ENCODE peak calls at places on chromosomes 13 and 19, in four cellular contexts. One of them, this sample, is unnamed.

GRCh38 chr19:3608079-3608641 is 1.5 kb upstream of the TBXA2R start:
- DNase-seq in GM12892: no peak
- DNase-seq in vagina: no peak
- DNase-seq in H1: no peak
- DNase-seq in this sample: no peak

GRCh38 chr19:39969266-39969665 is 1.7 kb upstream of the PSMC4 start:
- DNase-seq in GM12892: no peak
- DNase-seq in vagina: no peak
- DNase-seq in H1: no peak
- DNase-seq in this sample: no peak

GRCh38 chr13:23509781-23510543 is 60.2 kb upstream of the TNFRSF19 start:
- DNase-seq in GM12892: no peak
- DNase-seq in vagina: no peak
- DNase-seq in H1: no peak
- DNase-seq in this sample: no peak

GRCh38 chr13:100721885-100722512 is 47.4 kb upstream of the TMTC4 start:
- DNase-seq in GM12892: peak; percentile 10
- DNase-seq in vagina: no peak
- DNase-seq in H1: no peak
- DNase-seq in this sample: no peak

GRCh38 chr13:98976338-98976737 is 1.5 kb downstream of the DOCK9 start:
- DNase-seq in GM12892: no peak
- DNase-seq in vagina: no peak
- DNase-seq in H1: no peak
- DNase-seq in this sample: no peak

GRCh38 chr13:112887151-112887550 is 81.9 kb upstream of the MCF2L start:
- DNase-seq in GM12892: no peak
- DNase-seq in vagina: no peak
- DNase-seq in H1: no peak
- DNase-seq in this sample: no peak

GRCh38 chr19:33134571-33135041 is 2.7 kb downstream of the WDR88 start:
- DNase-seq in GM12892: no peak
- DNase-seq in vagina: no peak
- DNase-seq in H1: no peak
- DNase-seq in this sample: no peak

GRCh38 chr19:51366999-51367564 is 894 bp upstream of the ETFB start:
- DNase-seq in GM12892: no peak
- DNase-seq in vagina: no peak
- DNase-seq in H1: no peak
- DNase-seq in this sample: no peak

GRCh38 chr13:99414048-99414995 is 87.0 kb upstream of the TM9SF2 start:
- DNase-seq in GM12892: no peak
- DNase-seq in vagina: no peak
- DNase-seq in H1: no peak
- DNase-seq in this sample: no peak

GRCh38 chr19:45250832-45251451 is at the start of gene MARK4:
- DNase-seq in GM12892: peak; percentile 96
- DNase-seq in vagina: no peak
- DNase-seq in H1: no peak
- DNase-seq in this sample: peak; percentile 72

GRCh38 chr19:33641261-33641660 is 19.5 kb downstream of the CHST8 start:
- DNase-seq in GM12892: no peak
- DNase-seq in vagina: no peak
- DNase-seq in H1: no peak
- DNase-seq in this sample: no peak

GRCh38 chr13:98927954-98928927 is 49.6 kb downstream of the DOCK9 start:
- DNase-seq in GM12892: no peak
- DNase-seq in vagina: no peak
- DNase-seq in H1: no peak
- DNase-seq in this sample: peak; percentile 73

GRCh38 chr13:78610381-78610883 is 7.1 kb upstream of the POU4F1 start:
- DNase-seq in GM12892: no peak
- DNase-seq in vagina: no peak
- DNase-seq in H1: no peak
- DNase-seq in this sample: no peak

GRCh38 chr19:49149652-49150105 is 5.5 kb downstream of the HRC start:
- DNase-seq in GM12892: no peak
- DNase-seq in vagina: no peak
- DNase-seq in H1: no peak
- DNase-seq in this sample: peak; percentile 87

GRCh38 chr19:3440082-3440481 is 40.2 kb downstream of the SMIM24 start:
- DNase-seq in GM12892: peak; percentile 72
- DNase-seq in vagina: no peak
- DNase-seq in H1: no peak
- DNase-seq in this sample: peak; percentile 74

GRCh38 chr19:56917998-56918397 is 77.5 kb upstream of the PEG3 start:
- DNase-seq in GM12892: no peak
- DNase-seq in vagina: no peak
- DNase-seq in H1: no peak
- DNase-seq in this sample: no peak

GRCh38 chr19:15680923-15681322 is 8.0 kb downstream of the CYP4F12 start:
- DNase-seq in GM12892: no peak
- DNase-seq in vagina: no peak
- DNase-seq in H1: no peak
- DNase-seq in this sample: no peak

GRCh38 chr19:12955996-12956395 is 1.0 kb downstream of the GADD45GIP1 start:
- DNase-seq in GM12892: no peak
- DNase-seq in vagina: no peak
- DNase-seq in H1: no peak
- DNase-seq in this sample: no peak

GRCh38 chr19:40700083-40700482 is 9.6 kb upstream of the NUMBL start:
- DNase-seq in GM12892: no peak
- DNase-seq in vagina: no peak
- DNase-seq in H1: no peak
- DNase-seq in this sample: no peak

GRCh38 chr19:32581704-32582164 is 744 bp downstream of the PDCD5 start:
- DNase-seq in GM12892: no peak
- DNase-seq in vagina: no peak
- DNase-seq in H1: no peak
- DNase-seq in this sample: no peak

GRCh38 chr13:24168392-24168750 is 7.9 kb downstream of the SPATA13 start:
- DNase-seq in GM12892: no peak
- DNase-seq in vagina: no peak
- DNase-seq in H1: no peak
- DNase-seq in this sample: no peak

GRCh38 chr13:110287031-110287828 is 19.7 kb downstream of the COL4A1 start:
- DNase-seq in GM12892: no peak
- DNase-seq in vagina: no peak
- DNase-seq in H1: no peak
- DNase-seq in this sample: peak; percentile 52

GRCh38 chr13:106586764-106587163 is 18.8 kb upstream of the ARGLU1 start:
- DNase-seq in GM12892: no peak
- DNase-seq in vagina: no peak
- DNase-seq in H1: no peak
- DNase-seq in this sample: no peak

GRCh38 chr13:31866099-31866498 is 126.8 kb downstream of the RXFP2 start:
- DNase-seq in GM12892: no peak
- DNase-seq in vagina: no peak
- DNase-seq in H1: no peak
- DNase-seq in this sample: no peak

GRCh38 chr13:113545455-113545930 is 39.1 kb upstream of the TFDP1 start:
- DNase-seq in GM12892: no peak
- DNase-seq in vagina: no peak
- DNase-seq in H1: no peak
- DNase-seq in this sample: no peak

GRCh38 chr19:5036733-5037681 is 68.1 kb downstream of the KDM4B start:
- DNase-seq in GM12892: no peak
- DNase-seq in vagina: no peak
- DNase-seq in H1: no peak
- DNase-seq in this sample: peak; percentile 84

GRCh38 chr19:19405919-19406877 is 723 bp downstream of the GATAD2A start:
- DNase-seq in GM12892: no peak
- DNase-seq in vagina: no peak
- DNase-seq in H1: no peak
- DNase-seq in this sample: peak; percentile 75

GRCh38 chr19:19406878-19407639 is 1.6 kb downstream of the GATAD2A start:
- DNase-seq in GM12892: no peak
- DNase-seq in vagina: no peak
- DNase-seq in H1: no peak
- DNase-seq in this sample: peak; percentile 75

GRCh38 chr19:19402656-19403372 is 2.7 kb upstream of the GATAD2A start:
- DNase-seq in GM12892: no peak
- DNase-seq in vagina: no peak
- DNase-seq in H1: no peak
- DNase-seq in this sample: no peak

GRCh38 chr19:19403373-19403901 is 2.0 kb upstream of the GATAD2A start:
- DNase-seq in GM12892: no peak
- DNase-seq in vagina: no peak
- DNase-seq in H1: no peak
- DNase-seq in this sample: no peak

GRCh38 chr19:19404879-19405860 is at the start of gene GATAD2A:
- DNase-seq in GM12892: peak; percentile 77
- DNase-seq in vagina: no peak
- DNase-seq in H1: peak; percentile 66
- DNase-seq in this sample: peak; percentile 97
- TF ChIP-seq POLR2AphosphoS5 in GM12892: peak; percentile 39
- TF ChIP-seq POLR2AphosphoS5 in vagina: peak; percentile 39
- TF ChIP-seq POLR2AphosphoS5 in H1: peak; percentile 23
- TF ChIP-seq POLR2AphosphoS5 in this sample: peak; percentile 67

GRCh38 chr13:81781471-81781870 is 1440.5 kb upstream of the SPRY2 start:
- DNase-seq in GM12892: no peak
- DNase-seq in vagina: no peak
- DNase-seq in H1: no peak
- DNase-seq in this sample: no peak
- TF ChIP-seq POLR2AphosphoS5 in GM12892: no peak
- TF ChIP-seq POLR2AphosphoS5 in vagina: no peak
- TF ChIP-seq POLR2AphosphoS5 in H1: no peak
- TF ChIP-seq POLR2AphosphoS5 in this sample: no peak

DNA sequence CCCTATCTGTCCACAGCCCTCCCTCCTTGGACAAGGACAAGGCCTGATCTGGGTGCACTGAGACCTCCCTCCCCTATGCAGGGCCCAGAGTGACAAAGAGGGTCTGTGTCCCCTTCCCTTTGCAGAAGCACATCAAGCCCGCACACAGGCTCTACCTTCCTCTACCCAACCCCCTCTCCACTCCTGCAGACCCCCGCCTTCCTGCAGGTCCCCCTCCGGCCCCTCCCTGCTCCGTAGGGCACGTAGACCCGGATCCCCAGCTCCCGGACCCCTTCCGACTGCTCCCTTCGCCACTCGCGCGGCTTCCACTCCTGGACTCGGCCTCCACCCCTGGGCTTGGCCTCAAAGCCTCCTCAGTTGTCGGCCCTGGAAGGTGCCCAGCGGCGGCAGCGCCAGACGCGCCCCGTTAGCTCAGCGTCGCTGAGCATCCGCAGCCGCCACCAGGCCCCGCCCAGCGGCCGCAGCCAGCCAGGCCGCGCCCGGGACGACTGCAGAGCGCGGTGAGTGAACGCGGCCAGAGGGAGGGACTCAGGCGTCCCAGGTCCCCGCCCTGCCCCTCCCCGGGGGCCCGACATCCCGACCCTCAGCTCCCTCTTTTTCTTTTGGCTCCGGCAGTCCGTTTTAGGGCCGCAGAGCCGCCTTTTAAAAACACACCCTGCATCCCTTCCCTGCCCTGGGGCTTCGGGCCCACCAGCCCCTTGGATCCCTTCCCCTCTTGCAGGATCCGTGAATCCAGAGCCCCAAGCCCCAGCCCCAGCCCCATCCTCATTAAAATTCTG is 1.6 kb upstream of the MYADM start:
- DNase-seq in GM12892: peak; percentile 58
- DNase-seq in vagina: no peak
- DNase-seq in H1: no peak
- DNase-seq in this sample: peak; percentile 91
- TF ChIP-seq POLR2AphosphoS5 in GM12892: no peak
- TF ChIP-seq POLR2AphosphoS5 in vagina: no peak
- TF ChIP-seq POLR2AphosphoS5 in H1: peak; percentile 50
- TF ChIP-seq POLR2AphosphoS5 in this sample: peak; percentile 69

GRCh38 chr13:76745246-76746200 is 140.7 kb downstream of the KCTD12 start:
- DNase-seq in GM12892: no peak
- DNase-seq in vagina: no peak
- DNase-seq in H1: no peak
- DNase-seq in this sample: no peak
- TF ChIP-seq POLR2AphosphoS5 in GM12892: no peak
- TF ChIP-seq POLR2AphosphoS5 in vagina: no peak
- TF ChIP-seq POLR2AphosphoS5 in H1: no peak
- TF ChIP-seq POLR2AphosphoS5 in this sample: no peak

GRCh38 chr19:11551603-11552235 is 7.3 kb downstream of the ELOF1 start:
- DNase-seq in GM12892: no peak
- DNase-seq in vagina: no peak
- DNase-seq in H1: no peak
- DNase-seq in this sample: peak; percentile 90
- TF ChIP-seq POLR2AphosphoS5 in GM12892: no peak
- TF ChIP-seq POLR2AphosphoS5 in vagina: peak; percentile 41
- TF ChIP-seq POLR2AphosphoS5 in H1: peak; percentile 66
- TF ChIP-seq POLR2AphosphoS5 in this sample: peak; percentile 69

GRCh38 chr13:50025446-50025845 is 10.2 kb downstream of the KCNRG start:
- DNase-seq in GM12892: no peak
- DNase-seq in vagina: no peak
- DNase-seq in H1: no peak
- DNase-seq in this sample: no peak
- TF ChIP-seq POLR2AphosphoS5 in GM12892: no peak
- TF ChIP-seq POLR2AphosphoS5 in vagina: no peak
- TF ChIP-seq POLR2AphosphoS5 in H1: no peak
- TF ChIP-seq POLR2AphosphoS5 in this sample: no peak

This sample was measured in sigmoid colon.